ENCODE peak calls at places on chromosomes 12 and 14, in ten cellular contexts. B, W, F, C, K, L, M, A, U and H are unnamed samples.

GRCh38 chr12:4486049-4486699 is 40.6 kb upstream of the FGF6 start:
- DNase-seq in B (no peak), W (no peak), F (no peak), C (no peak), K (no peak), L (no peak), M (no peak), A (no peak), U (no peak), H (no peak)

GRCh38 chr14:73773441-73774243 is 59.5 kb upstream of the PNMA1 start:
- DNase-seq in B (no peak), W (no peak), F (no peak), C (peak), K (no peak), L (no peak), M (no peak), A (no peak), U (no peak), H (no peak)

GRCh38 chr14:104886690-104887622 is 21.9 kb downstream of the CEP170B start:
- DNase-seq in B (no peak), W (no peak), F (no peak), C (no peak), K (no peak), L (no peak), M (no peak), A (no peak), U (no peak), H (no peak)

GRCh38 chr12:50932787-50933280 is 19.5 kb upstream of the HIGD1C start:
- DNase-seq in B (no peak), W (no peak), F (no peak), C (no peak), K (no peak), L (no peak), M (no peak), A (no peak), U (no peak), H (no peak)

GRCh38 chr14:54784657-54785056 is 118.0 kb downstream of the GCH1 start:
- DNase-seq in B (no peak), W (peak), F (no peak), C (no peak), K (no peak), L (no peak), M (no peak), A (no peak), U (no peak), H (no peak)

GRCh38 chr14:21098134-21098891 is at the start of gene ZNF219:
- DNase-seq in B (no peak), W (peak), F (peak), C (peak), K (no peak), L (peak), M (no peak), A (peak), U (peak), H (no peak)

GRCh38 chr14:69321601-69322330 is 61.8 kb downstream of the GALNT16 start:
- DNase-seq in B (no peak), W (peak), F (no peak), C (no peak), K (no peak), L (no peak), M (no peak), A (no peak), U (peak), H (no peak)

GRCh38 chr14:68018598-68018997 is 199.0 kb downstream of the RAD51B start:
- DNase-seq in B (no peak), W (no peak), F (no peak), C (peak), K (no peak), L (no peak), M (no peak), A (no peak), U (peak), H (no peak)

GRCh38 chr12:42426733-42427132 is 100.8 kb downstream of the PPHLN1 start:
- DNase-seq in B (no peak), W (peak), F (no peak), C (peak), K (no peak), L (peak), M (no peak), A (peak), U (peak), H (no peak)

GRCh38 chr14:99234982-99235491 is 37.0 kb downstream of the BCL11B start:
- DNase-seq in B (no peak), W (peak), F (no peak), C (peak), K (peak), L (no peak), M (no peak), A (no peak), U (no peak), H (no peak)

GRCh38 chr14:38065101-38065762 is 142.5 kb upstream of the SSTR1 start:
- DNase-seq in B (peak), W (no peak), F (no peak), C (no peak), K (no peak), L (no peak), M (no peak), A (no peak), U (peak), H (no peak)

GRCh38 chr12:114174326-114174725 is 208.2 kb upstream of the RBM19 start:
- DNase-seq in B (no peak), W (no peak), F (no peak), C (no peak), K (no peak), L (no peak), M (no peak), A (no peak), U (no peak), H (no peak)

GRCh38 chr12:122834229-122834920 is 882 bp upstream of the HIP1R start:
- DNase-seq in B (no peak), W (peak), F (no peak), C (peak), K (peak), L (peak), M (no peak), A (peak), U (peak), H (no peak)

GRCh38 chr14:64060648-64061096 is 207.9 kb downstream of the SYNE2 start:
- DNase-seq in B (no peak), W (peak), F (peak), C (peak), K (peak), L (peak), M (no peak), A (peak), U (peak), H (no peak)

GRCh38 chr12:95834572-95834971 is 24.2 kb upstream of the SNRPF start:
- DNase-seq in B (no peak), W (no peak), F (no peak), C (no peak), K (no peak), L (no peak), M (no peak), A (no peak), U (no peak), H (no peak)

GRCh38 chr12:123958462-123958861 is 14.2 kb downstream of the CCDC92 start:
- DNase-seq in B (no peak), W (peak), F (no peak), C (no peak), K (no peak), L (no peak), M (no peak), A (no peak), U (no peak), H (no peak)

GRCh38 chr14:96080571-96080970 is 41.4 kb downstream of the C14orf132 start:
- DNase-seq in B (no peak), W (no peak), F (no peak), C (no peak), K (no peak), L (no peak), M (no peak), A (no peak), U (no peak), H (no peak)

GRCh38 chr14:46279776-46280175 is 371.8 kb downstream of the RPL10L start:
- DNase-seq in B (no peak), W (no peak), F (no peak), C (no peak), K (no peak), L (no peak), M (no peak), A (no peak), U (peak), H (no peak)

GRCh38 chr12:12443482-12443881 is 86.6 kb downstream of the BORCS5 start:
- DNase-seq in B (no peak), W (no peak), F (no peak), C (no peak), K (no peak), L (no peak), M (no peak), A (no peak), U (no peak), H (no peak)

GRCh38 chr14:48546996-48547395 is 871.6 kb upstream of the MDGA2 start:
- DNase-seq in B (no peak), W (no peak), F (no peak), C (no peak), K (no peak), L (no peak), M (no peak), A (no peak), U (no peak), H (no peak)

GRCh38 chr12:34390846-34391700 is 368.8 kb downstream of the ALG10 start:
- DNase-seq in B (no peak), W (peak), F (no peak), C (no peak), K (no peak), L (no peak), M (peak), A (no peak), U (no peak), H (no peak)

GRCh38 chr12:47876404-47876960 is 28.3 kb downstream of the VDR start:
- DNase-seq in B (no peak), W (no peak), F (no peak), C (no peak), K (no peak), L (no peak), M (no peak), A (no peak), U (no peak), H (no peak)

GRCh38 chr12:116423053-116423452 is 136.1 kb upstream of the MAP1LC3B2 start:
- DNase-seq in B (no peak), W (peak), F (no peak), C (no peak), K (no peak), L (no peak), M (no peak), A (no peak), U (peak), H (no peak)

GRCh38 chr14:58717821-58718220 is 80.1 kb downstream of the DACT1 start:
- DNase-seq in B (no peak), W (no peak), F (no peak), C (no peak), K (no peak), L (no peak), M (no peak), A (no peak), U (no peak), H (no peak)

GRCh38 chr12:26803552-26803951 is 29.4 kb downstream of the ITPR2 start:
- DNase-seq in B (no peak), W (no peak), F (no peak), C (no peak), K (no peak), L (no peak), M (no peak), A (no peak), U (peak), H (no peak)

GRCh38 chr14:61211476-61212262 is 69.5 kb downstream of the TMEM30B start:
- DNase-seq in B (no peak), W (no peak), F (peak), C (no peak), K (no peak), L (peak), M (no peak), A (no peak), U (no peak), H (no peak)